ENCODE peak calls at places on chromosome 9, in ten cellular contexts. K, W, G, R, U, O, X, D, Q and J are unnamed samples.

GRCh38 chr9:8677725-8678124 is 878.1 kb upstream of the DMAC1 start:
- DNase-seq in X (no peak), D (no peak), O (no peak), G (no peak), W (no peak), U (no peak), Q (no peak), R (no peak), K (no peak), J (no peak)

GRCh38 chr9:93062364-93062763 is 3.9 kb downstream of the SUSD3 start:
- DNase-seq in U (no peak), Q (no peak), O (no peak), R (no peak), X (no peak), G (no peak), K (no peak), D (no peak), W (no peak), J (no peak)

GRCh38 chr9:129333961-129334743 is 156.1 kb upstream of the IER5L start:
- DNase-seq in X (peak), R (peak), Q (peak), D (peak), G (peak), K (peak), W (peak), O (peak), U (peak), J (no peak)

GRCh38 chr9:35696520-35697215 is 6.9 kb upstream of the TPM2 start:
- DNase-seq in X (peak), U (peak), W (peak), D (peak), G (peak), K (peak), O (no peak), R (peak), Q (peak), J (no peak)

GRCh38 chr9:8555767-8556500 is 756.4 kb upstream of the DMAC1 start:
- DNase-seq in D (no peak), X (no peak), O (no peak), U (no peak), K (no peak), W (no peak), R (no peak), Q (no peak), G (no peak), J (no peak)

GRCh38 chr9:81549500-81550206 is 139.7 kb downstream of the TLE1 start:
- DNase-seq in X (no peak), U (no peak), O (no peak), W (no peak), D (no peak), R (no peak), K (no peak), G (no peak), Q (no peak), J (no peak)

GRCh38 chr9:71680189-71680983 is 87.9 kb downstream of the CEMIP2 start:
- DNase-seq in W (no peak), R (no peak), D (no peak), O (no peak), K (no peak), Q (no peak), U (no peak), G (peak), X (no peak), J (no peak)

GRCh38 chr9:86788456-86788855 is 158.8 kb downstream of the GAS1 start:
- DNase-seq in U (no peak), R (no peak), W (no peak), Q (no peak), X (no peak), D (no peak), K (no peak), G (peak), O (no peak), J (no peak)

GRCh38 chr9:96192710-96193109 is 109.3 kb downstream of the HSD17B3 start:
- DNase-seq in D (no peak), O (no peak), Q (no peak), R (no peak), W (no peak), G (no peak), X (no peak), U (no peak), K (no peak), J (no peak)

GRCh38 chr9:75239176-75239575 is 150.9 kb downstream of the OSTF1 start:
- DNase-seq in O (no peak), X (no peak), W (peak), G (peak), Q (no peak), U (no peak), R (no peak), K (peak), D (no peak), J (no peak)

GRCh38 chr9:109556786-109557185 is 58.7 kb upstream of the PTPN3 start:
- DNase-seq in K (no peak), Q (no peak), D (no peak), O (no peak), X (no peak), W (no peak), U (no peak), R (no peak), G (no peak), J (no peak)

GRCh38 chr9:72928042-72928507 is 24.8 kb downstream of the ALDH1A1 start:
- DNase-seq in G (no peak), X (no peak), R (no peak), D (no peak), Q (no peak), K (no peak), W (no peak), U (no peak), O (no peak), J (no peak)

GRCh38 chr9:89839952-89840351 is 235.1 kb downstream of the GADD45G start:
- DNase-seq in D (no peak), U (no peak), W (no peak), Q (no peak), X (no peak), K (no peak), R (no peak), G (no peak), O (no peak), J (no peak)

GRCh38 chr9:120926397-120926928 is at the start of gene TRAF1:
- DNase-seq in U (no peak), Q (no peak), O (no peak), D (no peak), W (no peak), X (peak), K (no peak), G (peak), R (no peak), J (no peak)

GRCh38 chr9:130630506-130631330 is 33.7 kb upstream of the PRDM12 start:
- DNase-seq in D (no peak), K (no peak), O (peak), W (no peak), G (no peak), Q (no peak), X (no peak), R (no peak), U (peak), J (no peak)

GRCh38 chr9:26261503-26262330 is 583.5 kb upstream of the TUSC1 start:
- DNase-seq in U (no peak), O (no peak), G (peak), Q (no peak), X (no peak), D (no peak), W (no peak), R (no peak), K (no peak), J (no peak)

GRCh38 chr9:96126321-96126881 is 175.6 kb downstream of the HSD17B3 start:
- DNase-seq in W (no peak), K (no peak), U (peak), Q (no peak), D (no peak), G (no peak), O (no peak), R (no peak), X (no peak), J (no peak)

GRCh38 chr9:130768265-130768664 is 66.8 kb upstream of the ABL1 start:
- DNase-seq in D (no peak), K (no peak), X (no peak), O (no peak), G (peak), R (no peak), U (no peak), Q (no peak), W (no peak), J (no peak)

GRCh38 chr9:91682806-91683205 is 259.2 kb upstream of the NFIL3 start:
- DNase-seq in K (no peak), W (no peak), O (no peak), G (peak), Q (no peak), D (no peak), R (no peak), U (no peak), X (no peak), J (no peak)

GRCh38 chr9:33445389-33445881 is 2.0 kb downstream of the AQP3 start:
- DNase-seq in X (no peak), G (no peak), O (peak), D (no peak), Q (no peak), R (peak), U (peak), W (peak), K (peak), J (no peak)
- TF ChIP-seq POLR2A in X (no peak), G (no peak), O (no peak), D (no peak), Q (no peak), R (no peak), U (no peak), W (no peak), K (no peak), J (no peak)

DNA sequence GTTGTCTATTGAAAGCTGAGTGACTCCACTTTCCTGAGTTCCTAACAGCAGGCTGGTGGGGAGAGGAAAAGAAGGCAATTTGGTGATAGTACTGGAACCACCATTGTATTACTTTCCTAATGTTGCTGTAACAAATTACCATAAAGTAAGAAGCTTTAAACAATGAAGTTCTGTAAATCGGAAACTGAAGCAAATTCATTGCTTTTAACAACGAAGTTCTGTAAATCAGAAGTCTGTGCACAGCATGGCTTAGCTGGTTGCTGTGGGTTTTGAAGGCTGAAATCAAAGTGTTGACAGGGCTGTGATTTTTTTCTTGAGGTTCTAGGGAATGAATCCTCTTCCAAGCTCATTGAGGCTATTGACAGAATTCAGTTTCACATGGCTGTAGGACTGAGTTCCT is 72.3 kb downstream of the SLC44A1 start:
- DNase-seq in W (no peak), G (no peak), U (no peak), D (no peak), K (no peak), R (no peak), O (no peak), Q (no peak), X (no peak), J (no peak)
- H3K27ac ChIP-seq in W (no peak), G (no peak), U (no peak), D (no peak), K (no peak), R (no peak), O (no peak), Q (no peak), X (no peak), J (no peak)

DNA sequence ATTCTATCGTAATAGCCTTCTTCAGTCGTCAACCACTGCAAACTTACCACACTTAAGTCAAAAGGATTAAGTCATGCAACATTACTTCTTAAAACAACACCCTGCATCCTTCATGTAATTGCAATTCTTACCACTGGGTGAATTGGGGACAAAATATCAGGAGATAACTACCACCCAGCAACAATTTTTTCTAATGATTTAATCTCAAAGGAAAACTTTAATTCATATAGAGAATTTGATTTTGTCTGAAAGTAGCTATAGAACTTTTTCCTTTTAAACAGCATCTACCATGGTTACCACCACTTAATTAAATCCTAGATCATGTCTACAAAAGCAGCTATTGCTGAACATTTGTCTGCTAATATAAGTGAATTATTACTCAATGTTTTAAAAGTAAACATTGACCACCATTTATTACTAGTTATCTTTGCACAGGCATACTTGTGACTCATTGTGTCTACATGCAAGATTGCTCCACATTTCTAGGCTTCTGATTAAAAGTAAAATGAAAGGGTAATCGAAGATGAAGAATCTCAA is 10.5 kb downstream of the MLLT3 start:
- DNase-seq in D (no peak), U (no peak), G (peak), R (no peak), W (no peak), K (no peak), X (no peak), O (no peak), Q (no peak), J (no peak)
- TF ChIP-seq CTCF in D (peak), U (peak), G (peak), R (peak), W (peak), K (no peak), X (peak), O (peak), Q (peak), J (no peak)

GRCh38 chr9:85741112-85741874 is 461 bp downstream of the AGTPBP1 start:
- DNase-seq in R (no peak), W (peak), G (peak), O (no peak), K (peak), D (no peak), Q (peak), U (peak), X (peak), J (no peak)
- TF ChIP-seq POLR2A in R (no peak), W (peak), G (no peak), O (no peak), K (no peak), D (no peak), Q (no peak), U (no peak), X (no peak), J (no peak)

GRCh38 chr9:94860678-94861588 is 134.4 kb downstream of the AOPEP start:
- DNase-seq in K (peak), W (no peak), G (peak), Q (no peak), U (no peak), O (no peak), X (no peak), R (no peak), D (no peak), J (no peak)
- H3K27ac ChIP-seq in K (peak), W (peak), G (peak), Q (no peak), U (no peak), O (peak), X (no peak), R (no peak), D (peak), J (peak)

GRCh38 chr9:2846115-2846514 is 2.2 kb upstream of the PUM3 start:
- DNase-seq in Q (no peak), U (no peak), G (no peak), K (no peak), R (no peak), D (no peak), X (no peak), O (no peak), W (no peak), J (no peak)
- TF ChIP-seq CTCF in Q (no peak), U (no peak), G (no peak), K (no peak), R (no peak), D (no peak), X (no peak), O (no peak), W (no peak), J (no peak)

GRCh38 chr9:123255718-123256117 is 12.7 kb downstream of the STRBP start:
- DNase-seq in O (no peak), K (no peak), R (no peak), D (no peak), X (no peak), W (no peak), U (no peak), Q (no peak), G (no peak), J (no peak)

GRCh38 chr9:123251324-123251723 is 17.1 kb downstream of the STRBP start:
- DNase-seq in G (no peak), K (no peak), R (no peak), W (no peak), U (no peak), X (no peak), O (no peak), D (no peak), Q (no peak), J (no peak)

GRCh38 chr9:123250504-123250903 is 17.9 kb downstream of the STRBP start:
- DNase-seq in G (no peak), O (no peak), K (no peak), D (no peak), X (no peak), R (no peak), W (no peak), Q (no peak), U (no peak), J (no peak)

GRCh38 chr9:123251741-123252140 is 16.6 kb downstream of the STRBP start:
- DNase-seq in X (no peak), O (no peak), W (no peak), Q (no peak), U (no peak), D (no peak), R (no peak), K (peak), G (no peak), J (no peak)

GRCh38 chr9:123253204-123253603 is 15.2 kb downstream of the STRBP start:
- DNase-seq in W (no peak), G (no peak), O (no peak), K (no peak), R (no peak), Q (no peak), D (no peak), X (no peak), U (no peak), J (no peak)
- TF ChIP-seq POLR2A in W (no peak), G (no peak), O (no peak), K (no peak), R (no peak), Q (no peak), D (no peak), X (no peak), U (no peak), J (no peak)

GRCh38 chr9:134972140-134972539 is 54.4 kb upstream of the FCN1 start:
- DNase-seq in K (no peak), D (no peak), R (no peak), W (no peak), O (peak), U (no peak), X (peak), Q (no peak), G (no peak), J (no peak)

GRCh38 chr9:134969401-134969800 is 51.7 kb upstream of the FCN1 start:
- DNase-seq in X (peak), W (no peak), O (peak), U (no peak), R (no peak), D (no peak), K (no peak), Q (no peak), G (no peak), J (no peak)

GRCh38 chr9:134970719-134971118 is 53.0 kb upstream of the FCN1 start:
- DNase-seq in O (peak), D (no peak), R (no peak), Q (no peak), G (no peak), U (no peak), W (no peak), K (no peak), X (peak), J (no peak)

GRCh38 chr9:134970198-134970597 is 52.5 kb upstream of the FCN1 start:
- DNase-seq in X (no peak), D (no peak), Q (no peak), R (no peak), U (no peak), G (no peak), O (no peak), W (no peak), K (no peak), J (no peak)

DNA sequence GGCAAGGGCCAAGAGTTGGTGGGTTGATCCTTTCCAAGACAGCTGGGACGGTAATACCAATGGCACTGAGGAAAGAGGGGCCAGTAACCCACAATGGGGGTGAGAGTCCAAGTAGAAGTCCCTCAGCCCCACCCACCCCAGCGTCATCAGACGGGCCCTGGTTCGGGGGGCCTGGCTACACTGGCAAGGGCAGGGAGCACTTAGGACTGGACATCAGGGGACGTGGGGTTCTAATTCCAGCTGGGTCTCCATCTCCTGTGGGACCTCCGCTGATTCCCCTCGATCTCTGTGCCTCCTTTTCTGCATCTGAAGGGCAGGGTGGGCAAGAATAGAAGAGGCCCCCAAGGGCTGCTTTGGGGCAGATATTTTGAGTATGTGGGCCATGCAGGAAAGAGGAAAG is 53.5 kb upstream of the FCN1 start:
- DNase-seq in D (no peak), G (no peak), W (no peak), X (peak), U (no peak), O (peak), Q (no peak), K (no peak), R (no peak), J (no peak)
- H3K27ac ChIP-seq in D (no peak), G (no peak), W (no peak), X (no peak), U (no peak), O (no peak), Q (no peak), K (no peak), R (no peak), J (no peak)

DNA sequence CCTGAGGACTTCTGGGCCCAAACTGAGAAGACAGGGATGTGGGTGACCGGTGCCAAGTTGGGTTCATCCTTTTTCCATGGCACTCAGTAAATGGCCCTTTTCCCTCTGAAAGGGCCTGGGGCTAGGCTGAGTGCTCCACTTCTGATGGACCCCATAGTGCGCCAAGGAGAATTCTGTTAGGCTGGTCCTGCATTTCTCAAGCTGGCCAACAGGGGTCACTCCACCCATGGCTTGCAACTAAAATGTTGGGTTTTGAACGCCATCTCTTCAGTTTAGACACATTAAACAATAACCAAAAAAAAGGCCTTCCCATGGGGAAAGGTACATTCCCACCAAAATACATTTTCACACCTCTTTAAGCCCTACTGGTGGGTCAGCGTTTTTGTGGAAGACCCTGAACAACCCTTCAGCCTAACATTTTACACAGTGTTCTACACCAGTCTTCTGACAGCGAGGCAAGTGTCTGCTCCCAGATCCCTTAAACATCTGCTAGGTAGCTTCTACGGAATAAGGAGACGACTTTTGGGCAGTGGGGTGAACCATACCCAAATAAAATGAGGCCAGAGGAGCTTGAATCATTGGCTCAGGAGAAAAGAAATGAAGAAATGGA is 27.3 kb downstream of the CNTFR start:
- DNase-seq in O (no peak), G (no peak), Q (no peak), U (no peak), R (no peak), W (no peak), X (no peak), D (no peak), K (no peak), J (no peak)
- TF ChIP-seq CTCF in O (peak), G (peak), Q (peak), U (peak), R (no peak), W (peak), X (peak), D (no peak), K (no peak), J (no peak)

DNA sequence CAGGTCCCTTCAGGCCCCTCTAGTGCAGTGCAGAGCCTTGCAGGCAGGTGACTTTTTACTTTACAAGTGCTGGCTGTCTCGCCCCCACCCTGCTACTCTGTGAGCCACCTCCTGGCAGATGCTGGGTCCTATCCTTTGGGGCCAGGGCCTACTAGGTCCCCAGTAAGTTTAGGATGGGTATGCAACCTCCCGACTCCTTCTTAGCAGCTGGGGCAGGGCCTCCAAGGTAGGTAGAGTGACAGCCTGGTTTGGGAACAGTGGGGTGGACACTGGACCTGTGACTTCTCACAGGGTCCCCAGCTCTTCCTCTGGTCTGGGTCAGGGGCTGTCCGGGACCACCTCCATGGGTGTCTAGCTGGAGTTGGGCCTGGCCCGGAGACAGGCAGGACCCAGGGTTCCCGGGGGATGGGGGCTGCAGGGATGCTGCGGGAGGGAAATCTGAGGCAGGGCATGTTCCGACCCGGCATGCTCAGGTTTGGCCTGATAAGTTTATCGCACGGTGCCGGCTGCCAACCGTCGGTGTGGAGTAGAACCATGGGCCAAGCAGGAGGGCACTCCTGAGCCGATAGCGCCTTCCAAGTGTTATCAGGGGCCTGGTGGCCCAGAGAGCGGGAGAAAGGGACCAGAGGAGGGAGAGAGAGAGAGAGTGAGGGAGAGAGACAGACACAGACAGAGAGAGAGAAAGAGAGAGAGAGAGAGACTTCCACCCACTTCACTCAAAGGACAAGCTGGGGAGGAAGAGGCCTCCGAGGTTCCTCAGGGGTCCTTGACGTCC is 20.6 kb downstream of the GFI1B start:
- DNase-seq in Q (no peak), O (no peak), G (no peak), X (no peak), K (no peak), W (no peak), U (no peak), D (no peak), R (no peak), J (no peak)
- TF ChIP-seq POLR2A in Q (no peak), O (no peak), G (no peak), X (no peak), K (no peak), W (no peak), U (no peak), D (no peak), R (no peak), J (no peak)